ENCODE peak calls at places on chromosomes 1 and 21, in six cellular contexts. O is right cardiac atrium; Q is activated CD8-positive, alpha-beta memory T cell treated with anti-CD3 and anti-CD28 coated beads, Interleukin-2, amount 10 ng/mL, durations not matched to agents 7 days and 5 days; I is RPMI8226; K is substantia nigra; Y is NCI-H2029. L is an unnamed sample.
A peak's percentile ranks its signal among the peaks of the same experiment; 100 is the strongest.

GRCh38 chr1:201330541-201330940 is 46.9 kb downstream of the TNNT2 start:
- DNase-seq in O (no peak), Q (no peak), K (no peak), I (no peak), Y (no peak), L (no peak)

GRCh38 chr1:167499106-167499505 is 19.2 kb downstream of the CD247 start:
- DNase-seq in O (no peak), K (no peak), Q (peak; percentile 53), Y (no peak), I (peak; percentile 25), L (peak; percentile 27)

GRCh38 chr1:243325305-243325890 is 69.6 kb downstream of the SDCCAG8 start:
- DNase-seq in Y (peak; percentile 26), Q (no peak), K (no peak), I (peak; percentile 39), O (no peak), L (no peak)

GRCh38 chr21:26679299-26679698 is 106.2 kb upstream of the CYYR1 start:
- DNase-seq in I (no peak), O (no peak), Q (no peak), K (no peak), Y (no peak), L (no peak)

GRCh38 chr1:176691251-176692228 is 228.6 kb downstream of the PAPPA2 start:
- DNase-seq in Q (no peak), O (no peak), Y (peak; percentile 13), I (peak; percentile 94), K (no peak), L (no peak)

GRCh38 chr1:190477687-190478192 is at the start of gene BRINP3:
- DNase-seq in Y (no peak), K (no peak), Q (no peak), O (no peak), I (no peak), L (no peak)

GRCh38 chr1:241706257-241706656 is 54.2 kb downstream of the WDR64 start:
- DNase-seq in K (no peak), O (no peak), Q (no peak), I (no peak), Y (no peak), L (no peak)

GRCh38 chr1:212608956-212609700 is 567 bp downstream of the ATF3 start:
- DNase-seq in K (peak; percentile 52), I (peak; percentile 81), Q (peak; percentile 76), O (peak; percentile 62), Y (no peak), L (no peak)

GRCh38 chr1:16175610-16176553 is 20.0 kb upstream of the EPHA2 start:
- DNase-seq in K (peak; percentile 21), Q (no peak), Y (peak; percentile 48), O (peak; percentile 92), I (peak; percentile 90), L (no peak)

GRCh38 chr1:46072975-46073374 is 59.5 kb downstream of the PIK3R3 start:
- DNase-seq in Q (no peak), I (no peak), Y (no peak), O (no peak), K (no peak), L (no peak)

GRCh38 chr1:50700226-50701020 is 259.6 kb downstream of the FAF1 start:
- DNase-seq in K (no peak), O (no peak), Q (no peak), I (no peak), Y (no peak), L (no peak)

GRCh38 chr1:41578712-41579335 is 94.3 kb upstream of the EDN2 start:
- DNase-seq in O (no peak), I (peak; percentile 21), K (no peak), Q (no peak), Y (peak; percentile 64), L (peak; percentile 28)

GRCh38 chr1:57546527-57546926 is 122.7 kb upstream of the DAB1 start:
- DNase-seq in I (no peak), Q (no peak), O (no peak), Y (peak; percentile 27), K (no peak), L (no peak)

GRCh38 chr1:203169770-203170520 is 5.7 kb downstream of the MYBPH start:
- DNase-seq in Q (no peak), O (no peak), I (no peak), Y (no peak), K (no peak), L (no peak)

GRCh38 chr1:17339521-17339920 is 31.5 kb downstream of the PADI4 start:
- DNase-seq in K (no peak), O (no peak), Y (no peak), I (no peak), Q (no peak), L (no peak)